ENCODE peak calls at places on chromosomes 12 and 14, in eight cellular contexts. J, W, X, U, F, M, S and I are unnamed samples.

GRCh38 chr12:63844391-63845341 is at the start of gene SRGAP1:
- DNase-seq in J (no peak), W (peak), X (peak), U (peak), F (peak), M (no peak), S (no peak), I (peak)

GRCh38 chr14:96239759-96240158 is 16.3 kb upstream of the BDKRB1 start:
- DNase-seq in J (no peak), W (no peak), X (no peak), U (no peak), F (no peak), M (no peak), S (no peak), I (no peak)

GRCh38 chr12:127893875-127894635 is 372.9 kb upstream of the TMEM132C start:
- DNase-seq in J (no peak), W (no peak), X (no peak), U (no peak), F (no peak), M (no peak), S (no peak), I (no peak)

GRCh38 chr14:76701436-76701835 is 59.8 kb upstream of the VASH1 start:
- DNase-seq in J (no peak), W (no peak), X (no peak), U (no peak), F (no peak), M (no peak), S (no peak), I (no peak)

GRCh38 chr14:99809376-99809775 is 16.2 kb downstream of the EML1 start:
- DNase-seq in J (no peak), W (no peak), X (no peak), U (peak), F (no peak), M (no peak), S (no peak), I (no peak)

GRCh38 chr12:45234134-45234865 is 18.4 kb downstream of the ANO6 start:
- DNase-seq in J (no peak), W (peak), X (no peak), U (peak), F (no peak), M (peak), S (peak), I (peak)

GRCh38 chr14:64091217-64091616 is 203.0 kb downstream of the ESR2 start:
- DNase-seq in J (no peak), W (no peak), X (no peak), U (no peak), F (no peak), M (no peak), S (no peak), I (no peak)

GRCh38 chr12:120739821-120740613 is 14.4 kb downstream of the ACADS start:
- DNase-seq in J (no peak), W (no peak), X (no peak), U (no peak), F (no peak), M (no peak), S (no peak), I (no peak)

GRCh38 chr12:96104566-96104965 is 69.2 kb upstream of the LTA4H start:
- DNase-seq in J (no peak), W (no peak), X (no peak), U (no peak), F (no peak), M (no peak), S (no peak), I (no peak)

GRCh38 chr14:88430976-88431375 is 45.5 kb downstream of the SPATA7 start:
- DNase-seq in J (no peak), W (no peak), X (no peak), U (no peak), F (no peak), M (no peak), S (no peak), I (no peak)

GRCh38 chr14:47256968-47257367 is 418.4 kb downstream of the MDGA2 start:
- DNase-seq in J (no peak), W (no peak), X (no peak), U (no peak), F (no peak), M (no peak), S (no peak), I (no peak)

GRCh38 chr14:29643415-29644206 is 284.0 kb downstream of the PRKD1 start:
- DNase-seq in J (no peak), W (no peak), X (no peak), U (peak), F (peak), M (no peak), S (no peak), I (no peak)

GRCh38 chr14:31510222-31510621 is 22.4 kb upstream of the GPR33 start:
- DNase-seq in J (peak), W (no peak), X (no peak), U (peak), F (peak), M (peak), S (peak), I (peak)

GRCh38 chr12:9115731-9116689 is at the start of gene A2M:
- DNase-seq in J (no peak), W (no peak), X (no peak), U (no peak), F (no peak), M (no peak), S (no peak), I (peak)

GRCh38 chr12:124441443-124442190 is 125.8 kb downstream of the NCOR2 start:
- DNase-seq in J (no peak), W (no peak), X (no peak), U (peak), F (no peak), M (no peak), S (no peak), I (no peak)

GRCh38 chr12:132182206-132182710 is 38.0 kb downstream of the NOC4L start:
- DNase-seq in J (no peak), W (no peak), X (no peak), U (no peak), F (no peak), M (no peak), S (no peak), I (no peak)

GRCh38 chr12:47023944-47024343 is 55.5 kb upstream of the PCED1B start:
- DNase-seq in J (no peak), W (no peak), X (no peak), U (no peak), F (no peak), M (no peak), S (no peak), I (no peak)